ENCODE peak calls at places on chromosomes 1 and 21, in four cellular contexts. O is cardiac muscle cell, N is A549, I is K562. D is an unnamed sample. For H3K4me1, the result is how much of the 10 kb centered on the place peaks cover.

GRCh38 chr1:229972600-229973296 is 94.3 kb upstream of the GALNT2 start:
- DNase-seq in O (no peak), N (peak), I (no peak), D (no peak)

GRCh38 chr1:48807599-48808260 is 31.0 kb upstream of the BEND5 start:
- DNase-seq in O (no peak), N (no peak), I (no peak), D (peak)

GRCh38 chr1:244970236-244970652 is 105.9 kb upstream of the HNRNPU start:
- DNase-seq in O (peak), N (peak), I (peak), D (no peak)

GRCh38 chr21:46126321-46127238 is 28.7 kb downstream of the COL6A2 start:
- DNase-seq in O (no peak), N (no peak), I (no peak), D (peak)

GRCh38 chr1:178632619-178633018 is 92.4 kb upstream of the RALGPS2 start:
- DNase-seq in O (no peak), N (no peak), I (no peak), D (no peak)

GRCh38 chr21:44783023-44783696 is 18.5 kb downstream of the UBE2G2 start:
- DNase-seq in O (no peak), N (no peak), I (no peak), D (no peak)

GRCh38 chr21:46189213-46189958 is 5.1 kb upstream of the SPATC1L start:
- DNase-seq in O (no peak), N (no peak), I (peak), D (peak)

GRCh38 chr1:203274603-203275381 is 30.5 kb upstream of the BTG2 start:
- DNase-seq in O (no peak), N (no peak), I (no peak), D (peak)

GRCh38 chr1:18262726-18263125 is 155.1 kb downstream of the IGSF21 start:
- DNase-seq in O (no peak), N (no peak), I (no peak), D (no peak)

GRCh38 chr1:18253093-18253492 is 145.5 kb downstream of the IGSF21 start:
- DNase-seq in O (no peak), N (no peak), I (no peak), D (no peak)

GRCh38 chr1:18256318-18257235 is 149.0 kb downstream of the IGSF21 start:
- DNase-seq in O (peak), N (peak), I (peak), D (peak)

GRCh38 chr1:18261891-18262290 is 154.3 kb downstream of the IGSF21 start:
- DNase-seq in O (no peak), N (no peak), I (no peak), D (no peak)

DNA sequence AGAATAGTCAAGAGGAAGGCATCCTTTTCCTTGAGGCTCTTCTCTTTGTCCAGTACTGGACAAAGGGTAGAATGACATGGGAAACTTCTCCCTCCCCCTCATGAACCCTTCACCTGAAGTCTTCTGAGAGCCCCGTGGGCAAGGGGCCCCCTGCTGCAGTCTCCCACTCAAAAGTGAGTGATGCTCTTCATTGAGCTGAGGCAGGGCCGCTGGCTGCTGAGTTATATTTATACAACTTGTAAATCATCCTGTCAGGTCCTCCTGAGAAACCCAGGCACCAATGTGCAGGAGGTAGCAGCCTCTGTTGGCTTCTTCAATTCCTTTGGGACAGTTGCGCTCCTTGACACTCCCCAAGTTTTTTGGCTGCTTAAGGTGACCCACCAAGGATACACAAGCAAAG is 150.2 kb downstream of the IGSF21 start:
- DNase-seq in O (no peak), N (no peak), I (no peak), D (no peak)
- H3K27ac ChIP-seq in O (no peak), N (no peak), I (no peak), D (no peak)

GRCh38 chr1:228723287-228723686 is 12.0 kb upstream of the RHOU start:
- DNase-seq in O (no peak), N (no peak), I (no peak), D (no peak)
- H3K4me3 ChIP-seq in O (no peak), N (no peak), I (no peak), D (no peak)

DNA sequence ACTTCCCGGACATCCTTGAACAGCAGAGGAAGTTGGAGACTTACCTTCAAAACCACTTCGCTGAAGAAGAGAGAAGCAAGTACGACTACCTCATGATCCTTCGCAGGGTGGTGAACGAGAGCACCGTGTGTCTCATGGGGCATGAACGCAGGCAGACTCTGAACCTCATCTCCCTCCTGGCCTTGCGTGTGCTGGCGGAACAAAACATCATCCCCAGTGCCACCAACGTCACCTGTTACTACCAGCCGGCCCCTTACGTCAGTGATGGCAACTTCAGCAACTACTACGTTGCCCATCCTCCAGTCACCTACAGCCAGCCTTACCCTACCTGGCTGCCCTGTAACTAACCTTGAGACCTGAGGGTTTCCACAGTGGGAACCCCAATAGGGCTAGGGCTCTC is 17.9 kb downstream of the TENT5C start:
- DNase-seq in O (no peak), N (no peak), I (no peak), D (no peak)
- H3K4me1 ChIP-seq in O (under half), N (under half), I (under half), D (under half)

GRCh38 chr1:151035167-151035566 is 1.2 kb upstream of the BNIPL start:
- DNase-seq in O (no peak), N (no peak), I (no peak), D (no peak)
- H3K27ac ChIP-seq in O (peak), N (no peak), I (no peak), D (peak)

DNA sequence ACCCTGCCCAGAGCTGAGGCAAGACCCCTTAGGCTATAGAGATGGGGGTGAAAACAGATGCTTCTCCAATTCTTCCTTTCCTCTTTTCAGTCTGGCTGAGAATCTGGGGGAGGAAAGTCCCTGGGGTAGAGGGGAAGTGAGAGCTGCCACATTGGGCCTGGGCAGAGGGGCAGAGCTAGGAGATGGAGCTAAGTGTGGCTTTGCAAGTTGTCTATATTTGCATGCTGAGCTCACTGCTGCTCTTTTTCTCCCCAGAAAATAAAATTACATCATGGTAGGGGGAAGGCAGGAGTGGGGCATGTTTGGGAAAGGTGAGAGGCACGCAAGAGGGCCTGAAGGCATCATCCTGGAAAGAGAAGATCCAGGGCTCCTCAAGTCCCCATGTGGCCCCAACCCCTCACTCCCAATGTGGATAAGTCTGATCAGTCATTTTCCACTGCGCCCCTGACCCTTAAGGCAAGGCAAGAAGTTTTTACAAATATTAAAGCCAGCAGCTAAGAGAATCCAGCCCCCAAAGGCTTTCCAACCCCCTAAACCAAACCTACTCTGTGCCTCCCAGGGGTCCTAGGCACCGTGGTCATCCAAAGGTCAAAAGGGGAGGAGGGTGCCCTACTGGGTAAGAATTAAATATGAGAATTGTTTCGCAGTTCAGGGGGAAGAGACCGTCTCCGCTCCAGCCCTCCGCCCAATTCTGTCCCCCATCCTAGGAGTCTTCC is 500 bp upstream of the PEA15 start:
- DNase-seq in O (no peak), N (no peak), I (no peak), D (no peak)
- H3K4me3 ChIP-seq in O (peak), N (peak), I (no peak), D (peak)

GRCh38 chr1:156859523-156860112 is 701 bp upstream of the INSRR start:
- DNase-seq in O (no peak), N (peak), I (no peak), D (peak)
- H3K4me1 ChIP-seq in O (under half), N (under half), I (half or more), D (under half)

D was measured in right cardiac atrium.